ENCODE peak calls at places on chromosomes 13 and 19, in ten cellular contexts. V is DMS79 treated with DMSO at 0.1 percent for 48 hours, X is amniotic stem cell, M is AG08396, O is omental fat pad, Y is mammary epithelial cell, W is uterus, T is adrenal gland, D is NCI-H2171, A is G401. R is an unnamed sample.

GRCh38 chr13:20521388-20521787 is 4.3 kb downstream of the CRYL1 start:
- DNase-seq in T (no peak), A (no peak), M (no peak), W (no peak), V (no peak), D (no peak), X (no peak), O (no peak), Y (no peak), R (no peak)

GRCh38 chr13:42370229-42370628 is 98.3 kb downstream of the AKAP11 start:
- DNase-seq in V (no peak), X (no peak), O (no peak), T (no peak), A (no peak), W (no peak), Y (no peak), D (no peak), M (no peak), R (no peak)

GRCh38 chr19:6740589-6741348 is 1.3 kb downstream of the TRIP10 start:
- DNase-seq in T (peak; percentile 55), V (peak; percentile 10), Y (peak; percentile 35), W (peak; percentile 70), X (no peak), A (no peak), O (no peak), M (no peak), D (no peak), R (no peak)

GRCh38 chr19:49502866-49503581 is 6.8 kb downstream of the RPS11 start:
- DNase-seq in D (no peak), A (peak; percentile 48), T (no peak), Y (peak; percentile 48), M (peak; percentile 58), V (peak; percentile 91), W (peak; percentile 56), O (no peak), X (peak; percentile 27), R (peak; percentile 49)

GRCh38 chr19:7874080-7874856 is at the start of gene PRR36:
- DNase-seq in D (peak; percentile 89), V (peak; percentile 85), O (no peak), M (peak; percentile 56), Y (no peak), W (no peak), X (no peak), T (peak; percentile 47), A (peak; percentile 92), R (no peak)

GRCh38 chr13:52837850-52838249 is 10.6 kb downstream of the PCDH8 start:
- DNase-seq in M (no peak), W (no peak), Y (no peak), X (no peak), T (no peak), D (no peak), V (no peak), A (no peak), O (no peak), R (no peak)

GRCh38 chr13:57595775-57596174 is 35.8 kb upstream of the PCDH17 start:
- DNase-seq in D (no peak), Y (no peak), X (no peak), T (no peak), W (no peak), A (no peak), M (no peak), V (no peak), O (no peak), R (no peak)

GRCh38 chr13:47499358-47500150 is 501.5 kb downstream of the SUCLA2 start:
- DNase-seq in W (no peak), Y (peak; percentile 81), V (no peak), T (no peak), X (peak; percentile 56), A (no peak), M (peak; percentile 36), D (no peak), O (no peak), R (peak; percentile 77)

GRCh38 chr19:33175886-33176669 is 18.1 kb upstream of the LRP3 start:
- DNase-seq in X (no peak), V (peak; percentile 20), D (no peak), M (peak; percentile 45), T (no peak), O (no peak), W (no peak), A (no peak), Y (peak; percentile 9), R (no peak)

GRCh38 chr13:46893820-46894533 is 2.9 kb downstream of the HTR2A start:
- DNase-seq in X (peak; percentile 31), V (no peak), W (peak; percentile 78), M (peak; percentile 81), A (peak; percentile 38), Y (peak; percentile 31), D (no peak), T (peak; percentile 70), O (peak; percentile 39), R (no peak)

GRCh38 chr19:3275583-3276340 is 51.3 kb downstream of the CELF5 start:
- DNase-seq in M (peak; percentile 98), T (peak; percentile 65), O (peak; percentile 44), W (peak; percentile 30), Y (peak; percentile 83), A (peak; percentile 61), V (peak; percentile 22), X (peak; percentile 47), D (peak; percentile 94), R (no peak)

GRCh38 chr13:69793803-69794453 is 313.7 kb upstream of the ATXN8OS start:
- DNase-seq in V (no peak), X (no peak), Y (no peak), W (no peak), O (no peak), A (no peak), T (no peak), M (no peak), D (no peak), R (no peak)

GRCh38 chr19:47375694-47376588 is 26.8 kb downstream of the DHX34 start:
- DNase-seq in Y (no peak), W (no peak), D (no peak), T (no peak), V (no peak), X (no peak), M (no peak), O (no peak), A (no peak), R (no peak)

GRCh38 chr13:108342369-108343289 is 73.1 kb downstream of the TNFSF13B start:
- DNase-seq in X (no peak), Y (peak; percentile 6), T (no peak), D (no peak), W (no peak), V (no peak), O (no peak), A (peak; percentile 32), M (peak; percentile 14), R (no peak)

GRCh38 chr13:98224557-98224956 is 47.5 kb upstream of the RNF113B start:
- DNase-seq in V (peak; percentile 75), A (no peak), M (no peak), Y (no peak), D (no peak), T (no peak), X (no peak), O (no peak), W (no peak), R (no peak)

GRCh38 chr19:1251233-1251502 is 2.8 kb downstream of the MIDN start:
- DNase-seq in M (peak; percentile 55), Y (peak; percentile 68), A (peak; percentile 72), X (no peak), T (peak; percentile 78), W (peak; percentile 67), V (no peak), O (no peak), D (peak; percentile 43), R (no peak)

GRCh38 chr13:91347212-91347995 is at the start of gene MIR17HG:
- DNase-seq in M (peak; percentile 89), A (peak; percentile 49), W (peak; percentile 85), Y (peak; percentile 87), D (peak; percentile 90), X (peak; percentile 65), O (peak; percentile 66), T (peak; percentile 89), V (peak; percentile 97), R (peak; percentile 28)

GRCh38 chr13:40572961-40573360 is 93.5 kb downstream of the FOXO1 start:
- DNase-seq in A (no peak), Y (no peak), W (no peak), O (no peak), M (no peak), V (no peak), D (no peak), X (no peak), T (no peak), R (no peak)

GRCh38 chr19:16062789-16063188 is 13.5 kb upstream of the TPM4 start:
- DNase-seq in O (peak; percentile 66), X (no peak), Y (no peak), T (no peak), M (peak; percentile 50), D (no peak), W (no peak), A (no peak), V (no peak), R (no peak)

R was measured in BJ.